ENCODE peak calls at places on chromosome 6, in six cellular contexts. H, U, R, J, Q and N are unnamed samples.

GRCh38 chr6:125748534-125749111 is 809 bp upstream of the HEY2 start:
- DNase-seq in H (no peak), U (no peak), R (peak; percentile 4), J (no peak), Q (peak; percentile 41), N (peak; percentile 40)

GRCh38 chr6:38427492-38428210 is 212.1 kb downstream of the BTBD9 start:
- DNase-seq in H (no peak), U (no peak), R (no peak), J (no peak), Q (no peak), N (no peak)

GRCh38 chr6:101011165-101011564 is 130.0 kb upstream of the ASCC3 start:
- DNase-seq in H (no peak), U (peak; percentile 0), R (no peak), J (no peak), Q (no peak), N (no peak)

GRCh38 chr6:28634758-28635546 is 109.3 kb downstream of the GPX5 start:
- DNase-seq in H (no peak), U (no peak), R (peak; percentile 3), J (no peak), Q (no peak), N (no peak)

GRCh38 chr6:44655368-44656342 is 268.1 kb downstream of the CDC5L start:
- DNase-seq in H (peak; percentile 76), U (peak; percentile 72), R (peak; percentile 85), J (peak; percentile 87), Q (peak; percentile 52), N (peak; percentile 72)

GRCh38 chr6:170454512-170455285 is 98.4 kb downstream of the PSMB1 start:
- DNase-seq in H (no peak), U (no peak), R (no peak), J (no peak), Q (no peak), N (no peak)

GRCh38 chr6:36949636-36950035 is 4.9 kb upstream of the PI16 start:
- DNase-seq in H (no peak), U (no peak), R (no peak), J (no peak), Q (peak; percentile 61), N (no peak)

GRCh38 chr6:117548797-117549301 is 53.5 kb downstream of the GOPC start:
- DNase-seq in H (no peak), U (peak; percentile 1), R (no peak), J (no peak), Q (peak; percentile 40), N (no peak)

GRCh38 chr6:39347201-39347600 is 24.7 kb upstream of the KCNK16 start:
- DNase-seq in H (no peak), U (no peak), R (no peak), J (no peak), Q (no peak), N (no peak)

GRCh38 chr6:134730013-134730412 is 219.9 kb downstream of the ALDH8A1 start:
- DNase-seq in H (no peak), U (no peak), R (no peak), J (no peak), Q (no peak), N (no peak)

GRCh38 chr6:33620584-33621395 is at the start of gene ITPR3:
- DNase-seq in H (peak; percentile 68), U (peak; percentile 74), R (peak; percentile 81), J (peak; percentile 73), Q (peak; percentile 59), N (peak; percentile 97)

GRCh38 chr6:158793432-158793831 is 25.7 kb downstream of the EZR start:
- DNase-seq in H (no peak), U (no peak), R (peak; percentile 50), J (no peak), Q (peak; percentile 26), N (peak; percentile 81)

GRCh38 chr6:38142178-38142902 is 322.8 kb downstream of the ZFAND3 start:
- DNase-seq in H (no peak), U (no peak), R (no peak), J (no peak), Q (no peak), N (no peak)

GRCh38 chr6:18034798-18035202 is 47.4 kb upstream of the KIF13A start:
- DNase-seq in H (no peak), U (no peak), R (no peak), J (no peak), Q (peak; percentile 17), N (peak; percentile 78)

GRCh38 chr6:157825243-157825904 is 2.3 kb downstream of the SNX9 start:
- DNase-seq in H (no peak), U (no peak), R (peak; percentile 58), J (no peak), Q (peak; percentile 57), N (no peak)

GRCh38 chr6:41966961-41967311 is 25.3 kb upstream of the CCND3 start:
- DNase-seq in H (no peak), U (no peak), R (no peak), J (peak; percentile 16), Q (peak; percentile 50), N (peak; percentile 81)

GRCh38 chr6:47161176-47161687 is 119.1 kb upstream of the ADGRF1 start:
- DNase-seq in H (no peak), U (no peak), R (peak; percentile 85), J (no peak), Q (no peak), N (no peak)

GRCh38 chr6:34237722-34238506 is 1.2 kb downstream of the HMGA1 start:
- DNase-seq in H (peak; percentile 55), U (peak; percentile 76), R (peak; percentile 34), J (peak; percentile 85), Q (peak; percentile 37), N (peak; percentile 84)

GRCh38 chr6:144855812-144856531 is 570.8 kb downstream of the UTRN start:
- DNase-seq in H (no peak), U (no peak), R (no peak), J (no peak), Q (no peak), N (no peak)

GRCh38 chr6:31558631-31559500 is 11.5 kb downstream of the NFKBIL1 start:
- DNase-seq in H (peak; percentile 33), U (peak; percentile 80), R (no peak), J (peak; percentile 75), Q (peak; percentile 40), N (peak; percentile 72)

GRCh38 chr6:137043710-137044365 is 927 bp downstream of the IL20RA start:
- DNase-seq in H (peak; percentile 24), U (no peak), R (peak; percentile 38), J (peak; percentile 5), Q (peak; percentile 25), N (no peak)

GRCh38 chr6:19424853-19425252 is 412.3 kb upstream of the ID4 start:
- DNase-seq in H (no peak), U (no peak), R (no peak), J (no peak), Q (no peak), N (no peak)

GRCh38 chr6:15267221-15267620 is 21.4 kb downstream of the JARID2 start:
- DNase-seq in H (no peak), U (no peak), R (no peak), J (no peak), Q (no peak), N (no peak)

GRCh38 chr6:135722679-135723078 is 128.8 kb upstream of the PDE7B start:
- DNase-seq in H (no peak), U (peak; percentile 12), R (peak; percentile 49), J (peak; percentile 31), Q (no peak), N (no peak)

GRCh38 chr6:138231399-138231886 is 13.2 kb upstream of the PBOV1 start:
- DNase-seq in H (no peak), U (no peak), R (no peak), J (no peak), Q (no peak), N (no peak)

GRCh38 chr6:37587776-37588744 is 88.4 kb upstream of the CCDC167 start:
- DNase-seq in H (no peak), U (no peak), R (no peak), J (no peak), Q (no peak), N (no peak)

GRCh38 chr6:139595183-139595582 is 220.7 kb upstream of the CITED2 start:
- DNase-seq in H (no peak), U (no peak), R (peak; percentile 16), J (no peak), Q (no peak), N (no peak)

GRCh38 chr6:45599053-45599452 is 221.3 kb upstream of the SUPT3H start:
- DNase-seq in H (no peak), U (no peak), R (no peak), J (no peak), Q (no peak), N (no peak)